ENCODE peak calls at places on chromosomes 12 and 14, in seven cellular contexts. C, Q, W, L, R, M and P are unnamed samples.

GRCh38 chr12:75852143-75852542 is 179.4 kb downstream of the PHLDA1 start:
- DNase-seq in C (no peak), Q (peak), W (no peak), L (no peak), R (no peak), M (no peak), P (no peak)

GRCh38 chr12:116984098-116984497 is 73.3 kb downstream of the FBXW8 start:
- DNase-seq in C (no peak), Q (no peak), W (no peak), L (no peak), R (no peak), M (no peak), P (no peak)

GRCh38 chr12:84793558-84794367 is 118.8 kb downstream of the SLC6A15 start:
- DNase-seq in C (peak), Q (peak), W (no peak), L (no peak), R (no peak), M (no peak), P (no peak)

GRCh38 chr14:100019156-100019882 is 45.9 kb upstream of the EVL start:
- DNase-seq in C (no peak), Q (no peak), W (peak), L (no peak), R (no peak), M (peak), P (no peak)

GRCh38 chr12:95204141-95204866 is 13.0 kb downstream of the FGD6 start:
- DNase-seq in C (peak), Q (peak), W (peak), L (peak), R (peak), M (peak), P (no peak)

GRCh38 chr14:72559227-72559626 is 334.7 kb downstream of the DPF3 start:
- DNase-seq in C (no peak), Q (peak), W (no peak), L (no peak), R (peak), M (no peak), P (no peak)

GRCh38 chr12:109310247-109311125 is 1.4 kb upstream of the FOXN4 start:
- DNase-seq in C (no peak), Q (no peak), W (no peak), L (no peak), R (no peak), M (no peak), P (no peak)

GRCh38 chr12:49903700-49904423 is at the start of gene FAIM2:
- DNase-seq in C (peak), Q (no peak), W (no peak), L (peak), R (peak), M (no peak), P (peak)

GRCh38 chr12:12555656-12556055 is 7.0 kb downstream of the DUSP16 start:
- DNase-seq in C (no peak), Q (no peak), W (no peak), L (no peak), R (no peak), M (no peak), P (no peak)

GRCh38 chr14:74038015-74038859 is 19.1 kb downstream of the BBOF1 start:
- DNase-seq in C (no peak), Q (peak), W (peak), L (no peak), R (no peak), M (peak), P (no peak)

GRCh38 chr12:108875682-108876361 is 4.1 kb upstream of the DAO start:
- DNase-seq in C (no peak), Q (no peak), W (no peak), L (no peak), R (no peak), M (no peak), P (no peak)

GRCh38 chr12:128911861-128912260 is 58.6 kb downstream of the GLT1D1 start:
- DNase-seq in C (no peak), Q (no peak), W (no peak), L (no peak), R (no peak), M (no peak), P (no peak)

GRCh38 chr14:61716956-61717355 is 21.6 kb downstream of the HIF1A start:
- DNase-seq in C (no peak), Q (no peak), W (no peak), L (no peak), R (no peak), M (no peak), P (no peak)

GRCh38 chr14:37343307-37344094 is 145.8 kb downstream of the MIPOL1 start:
- DNase-seq in C (no peak), Q (no peak), W (no peak), L (no peak), R (no peak), M (no peak), P (no peak)

GRCh38 chr14:34554540-34555250 is 15.2 kb upstream of the EAPP start:
- DNase-seq in C (no peak), Q (peak), W (no peak), L (no peak), R (peak), M (peak), P (no peak)
- H3K4me3 ChIP-seq in C (no peak), Q (no peak), W (no peak), L (peak), R (no peak), M (peak), P (peak)

GRCh38 chr12:6383572-6384498 is at the start of gene LTBR:
- DNase-seq in C (peak), Q (peak), W (peak), L (peak), R (peak), M (peak), P (peak)
- H3K4me3 ChIP-seq in C (peak), Q (peak), W (no peak), L (peak), R (peak), M (peak), P (peak)

GRCh38 chr14:91398192-91398591 is 19.4 kb downstream of the CCDC88C start:
- DNase-seq in C (no peak), Q (no peak), W (no peak), L (no peak), R (no peak), M (no peak), P (no peak)

GRCh38 chr14:91398707-91399106 is 18.9 kb downstream of the CCDC88C start:
- DNase-seq in C (no peak), Q (no peak), W (no peak), L (no peak), R (no peak), M (no peak), P (no peak)

GRCh38 chr14:91400696-91401095 is 16.9 kb downstream of the CCDC88C start:
- DNase-seq in C (no peak), Q (no peak), W (no peak), L (no peak), R (no peak), M (no peak), P (no peak)

GRCh38 chr14:91401751-91402150 is 15.9 kb downstream of the CCDC88C start:
- DNase-seq in C (no peak), Q (no peak), W (no peak), L (peak), R (no peak), M (no peak), P (no peak)

DNA sequence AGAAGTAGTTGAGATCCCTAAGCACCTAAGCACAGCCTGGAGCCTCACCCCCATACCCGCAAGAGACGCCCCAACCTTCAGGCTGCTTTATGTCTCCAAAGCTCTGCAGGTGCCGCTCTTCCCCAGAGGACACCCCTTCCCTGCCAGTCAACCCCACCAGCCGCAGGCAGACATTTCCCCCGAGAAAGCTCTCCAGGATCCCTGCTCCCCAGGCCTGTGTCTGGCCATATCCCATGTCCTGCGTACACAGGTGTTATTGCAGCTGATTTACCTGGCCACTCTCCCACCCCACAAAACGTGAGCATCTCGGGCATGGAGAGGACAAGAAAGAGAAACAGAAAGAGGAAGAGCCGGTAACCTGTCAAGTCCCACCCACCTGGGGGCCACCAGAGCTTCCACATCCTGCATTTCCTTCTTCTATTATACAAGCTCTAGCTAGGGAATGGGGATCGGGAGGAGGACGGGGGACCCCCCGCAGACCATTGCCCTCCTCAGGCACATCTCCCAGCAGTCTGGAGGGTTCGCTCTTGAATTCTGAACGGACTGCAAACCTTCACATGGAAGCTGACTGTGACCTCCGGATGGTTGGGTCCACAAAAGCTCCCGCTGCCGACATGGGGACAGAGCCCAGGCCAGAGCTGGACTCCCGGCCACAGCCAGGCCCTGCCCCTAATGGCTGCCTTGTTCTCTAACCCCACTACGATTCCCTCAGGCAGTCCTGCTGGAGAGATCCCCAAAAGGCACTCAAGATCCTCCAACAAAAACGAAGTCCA is 17.6 kb downstream of the CCDC88C start:
- DNase-seq in C (no peak), Q (no peak), W (no peak), L (no peak), R (no peak), M (no peak), P (no peak)
- H3K4me3 ChIP-seq in C (no peak), Q (no peak), W (no peak), L (peak), R (no peak), M (no peak), P (no peak)

GRCh38 chr12:1815814-1816729 is 4.3 kb upstream of the LRTM2 start:
- DNase-seq in C (no peak), Q (no peak), W (no peak), L (no peak), R (no peak), M (no peak), P (no peak)
- H3K4me3 ChIP-seq in C (no peak), Q (no peak), W (no peak), L (no peak), R (no peak), M (no peak), P (no peak)